ENCODE peak calls at places on chromosomes 2 and 18, in five cellular contexts. One of them, this sample, is unnamed.

GRCh38 chr2:102301867-102302362 is 9.4 kb upstream of the IL1RL1 start:
- DNase-seq in HS-5: no peak
- DNase-seq in neural crest cell: peak
- DNase-seq in germinal center: no peak
- DNase-seq in iris pigment epithelial cell: peak
- DNase-seq in this sample: no peak

GRCh38 chr2:183564726-183565125 is 440.5 kb downstream of the NUP35 start:
- DNase-seq in germinal center: no peak
- DNase-seq in neural crest cell: no peak
- DNase-seq in HS-5: peak
- DNase-seq in iris pigment epithelial cell: peak
- DNase-seq in this sample: no peak

GRCh38 chr2:7026740-7027139 is 109.5 kb downstream of the RNF144A start:
- DNase-seq in neural crest cell: no peak
- DNase-seq in iris pigment epithelial cell: no peak
- DNase-seq in germinal center: no peak
- DNase-seq in HS-5: no peak
- DNase-seq in this sample: no peak

GRCh38 chr2:170739507-170740046 is 24.4 kb downstream of the SP5 start:
- DNase-seq in HS-5: no peak
- DNase-seq in neural crest cell: no peak
- DNase-seq in iris pigment epithelial cell: no peak
- DNase-seq in germinal center: no peak
- DNase-seq in this sample: no peak

GRCh38 chr2:28175028-28175427 is 217.6 kb upstream of the FOSL2 start:
- DNase-seq in germinal center: no peak
- DNase-seq in iris pigment epithelial cell: no peak
- DNase-seq in neural crest cell: no peak
- DNase-seq in HS-5: no peak
- DNase-seq in this sample: no peak

GRCh38 chr2:71605173-71605641 is 151.8 kb downstream of the DYSF start:
- DNase-seq in iris pigment epithelial cell: no peak
- DNase-seq in germinal center: no peak
- DNase-seq in HS-5: no peak
- DNase-seq in neural crest cell: no peak
- DNase-seq in this sample: peak

GRCh38 chr2:39845460-39846146 is 66.5 kb upstream of the THUMPD2 start:
- DNase-seq in neural crest cell: no peak
- DNase-seq in germinal center: no peak
- DNase-seq in iris pigment epithelial cell: peak
- DNase-seq in HS-5: no peak
- DNase-seq in this sample: no peak

GRCh38 chr2:232320038-232320790 is 58.3 kb upstream of the ALPP start:
- DNase-seq in HS-5: no peak
- DNase-seq in neural crest cell: no peak
- DNase-seq in iris pigment epithelial cell: no peak
- DNase-seq in germinal center: no peak
- DNase-seq in this sample: no peak

GRCh38 chr2:13046557-13047165 is 329.9 kb downstream of the TRIB2 start:
- DNase-seq in germinal center: no peak
- DNase-seq in neural crest cell: no peak
- DNase-seq in HS-5: peak
- DNase-seq in iris pigment epithelial cell: peak
- DNase-seq in this sample: peak

GRCh38 chr2:219469186-219469724 is 29.4 kb upstream of the GMPPA start:
- DNase-seq in HS-5: peak
- DNase-seq in germinal center: no peak
- DNase-seq in iris pigment epithelial cell: peak
- DNase-seq in neural crest cell: no peak
- DNase-seq in this sample: no peak

GRCh38 chr18:21273568-21273967 is 31.5 kb downstream of the GREB1L start:
- DNase-seq in neural crest cell: no peak
- DNase-seq in HS-5: no peak
- DNase-seq in iris pigment epithelial cell: no peak
- DNase-seq in germinal center: no peak
- DNase-seq in this sample: no peak

GRCh38 chr18:59921384-59921891 is 21.6 kb downstream of the PMAIP1 start:
- DNase-seq in germinal center: no peak
- DNase-seq in HS-5: no peak
- DNase-seq in neural crest cell: no peak
- DNase-seq in iris pigment epithelial cell: no peak
- DNase-seq in this sample: no peak

GRCh38 chr2:8472545-8473361 is 209.1 kb upstream of the ID2 start:
- DNase-seq in HS-5: no peak
- DNase-seq in iris pigment epithelial cell: no peak
- DNase-seq in germinal center: no peak
- DNase-seq in neural crest cell: no peak
- DNase-seq in this sample: no peak

GRCh38 chr2:109611467-109612095 is 2.2 kb downstream of the SEPTIN10 start:
- DNase-seq in germinal center: no peak
- DNase-seq in iris pigment epithelial cell: peak
- DNase-seq in neural crest cell: no peak
- DNase-seq in HS-5: peak
- DNase-seq in this sample: no peak

GRCh38 chr18:3726241-3726951 is 276.4 kb downstream of the TGIF1 start:
- DNase-seq in HS-5: no peak
- DNase-seq in germinal center: no peak
- DNase-seq in neural crest cell: no peak
- DNase-seq in iris pigment epithelial cell: no peak
- DNase-seq in this sample: no peak

GRCh38 chr2:127007652-127008051 is 99.3 kb downstream of the BIN1 start:
- DNase-seq in HS-5: peak
- DNase-seq in iris pigment epithelial cell: peak
- DNase-seq in neural crest cell: no peak
- DNase-seq in germinal center: no peak
- DNase-seq in this sample: no peak

This sample was measured in HAP-1.